ENCODE peak calls at places on chromosomes 13 and 19, in ten cellular contexts. One of them, this sample, is unnamed.

GRCh38 chr19:30841934-30842333 is 469.8 kb downstream of the ZNF536 start:
- DNase-seq in ascending aorta: no peak
- DNase-seq in heart right ventricle: no peak
- DNase-seq in lung: no peak
- DNase-seq in body of pancreas: no peak
- DNase-seq in ovary: no peak
- DNase-seq in A673: no peak
- DNase-seq in BE2C: no peak
- DNase-seq in fibroblast of lung: no peak
- DNase-seq in psoas muscle: no peak
- DNase-seq in this sample: no peak

GRCh38 chr19:39498262-39499081 is at the start of gene DLL3:
- DNase-seq in ascending aorta: no peak
- DNase-seq in heart right ventricle: no peak
- DNase-seq in lung: no peak
- DNase-seq in body of pancreas: no peak
- DNase-seq in ovary: no peak
- DNase-seq in A673: peak; percentile 62
- DNase-seq in BE2C: peak; percentile 89
- DNase-seq in fibroblast of lung: no peak
- DNase-seq in psoas muscle: no peak
- DNase-seq in this sample: peak; percentile 82

GRCh38 chr13:33174980-33175379 is 110.6 kb downstream of the STARD13 start:
- DNase-seq in ascending aorta: no peak
- DNase-seq in heart right ventricle: no peak
- DNase-seq in lung: no peak
- DNase-seq in body of pancreas: no peak
- DNase-seq in ovary: no peak
- DNase-seq in A673: no peak
- DNase-seq in BE2C: no peak
- DNase-seq in fibroblast of lung: no peak
- DNase-seq in psoas muscle: no peak
- DNase-seq in this sample: no peak

GRCh38 chr13:105519766-105520165 is 1015.7 kb downstream of the EFNB2 start:
- DNase-seq in ascending aorta: no peak
- DNase-seq in heart right ventricle: no peak
- DNase-seq in lung: no peak
- DNase-seq in body of pancreas: no peak
- DNase-seq in ovary: no peak
- DNase-seq in A673: no peak
- DNase-seq in BE2C: no peak
- DNase-seq in fibroblast of lung: no peak
- DNase-seq in psoas muscle: no peak
- DNase-seq in this sample: no peak

GRCh38 chr13:60583196-60583908 is 186.3 kb downstream of the TDRD3 start:
- DNase-seq in ascending aorta: no peak
- DNase-seq in heart right ventricle: no peak
- DNase-seq in lung: no peak
- DNase-seq in body of pancreas: no peak
- DNase-seq in ovary: no peak
- DNase-seq in A673: peak; percentile 86
- DNase-seq in BE2C: no peak
- DNase-seq in fibroblast of lung: peak; percentile 59
- DNase-seq in psoas muscle: no peak
- DNase-seq in this sample: peak; percentile 66

GRCh38 chr13:102141625-102142472 is 260.0 kb downstream of the FGF14 start:
- DNase-seq in ascending aorta: no peak
- DNase-seq in heart right ventricle: no peak
- DNase-seq in lung: no peak
- DNase-seq in body of pancreas: no peak
- DNase-seq in ovary: no peak
- DNase-seq in A673: peak; percentile 66
- DNase-seq in BE2C: no peak
- DNase-seq in fibroblast of lung: peak; percentile 69
- DNase-seq in psoas muscle: no peak
- DNase-seq in this sample: peak; percentile 1

GRCh38 chr19:9189538-9189937 is 10.8 kb downstream of the OR7D2 start:
- DNase-seq in ascending aorta: no peak
- DNase-seq in heart right ventricle: no peak
- DNase-seq in lung: no peak
- DNase-seq in body of pancreas: no peak
- DNase-seq in ovary: no peak
- DNase-seq in A673: no peak
- DNase-seq in BE2C: no peak
- DNase-seq in fibroblast of lung: no peak
- DNase-seq in psoas muscle: no peak
- DNase-seq in this sample: no peak

GRCh38 chr19:39375929-39376328 is 15.0 kb downstream of the PAF1 start:
- DNase-seq in ascending aorta: no peak
- DNase-seq in heart right ventricle: no peak
- DNase-seq in lung: no peak
- DNase-seq in body of pancreas: no peak
- DNase-seq in ovary: no peak
- DNase-seq in A673: no peak
- DNase-seq in BE2C: no peak
- DNase-seq in fibroblast of lung: no peak
- DNase-seq in psoas muscle: no peak
- DNase-seq in this sample: peak; percentile 34

GRCh38 chr19:42129399-42130253 is 2.6 kb downstream of the POU2F2 start:
- DNase-seq in ascending aorta: peak; percentile 17
- DNase-seq in heart right ventricle: peak; percentile 25
- DNase-seq in lung: peak; percentile 29
- DNase-seq in body of pancreas: no peak
- DNase-seq in ovary: no peak
- DNase-seq in A673: no peak
- DNase-seq in BE2C: peak; percentile 45
- DNase-seq in fibroblast of lung: no peak
- DNase-seq in psoas muscle: peak; percentile 61
- DNase-seq in this sample: peak; percentile 47

GRCh38 chr19:16880884-16881554 is 7.8 kb upstream of the F2RL3 start:
- DNase-seq in ascending aorta: no peak
- DNase-seq in heart right ventricle: no peak
- DNase-seq in lung: no peak
- DNase-seq in body of pancreas: no peak
- DNase-seq in ovary: no peak
- DNase-seq in A673: no peak
- DNase-seq in BE2C: no peak
- DNase-seq in fibroblast of lung: no peak
- DNase-seq in psoas muscle: no peak
- DNase-seq in this sample: no peak

GRCh38 chr13:51193387-51193786 is 28.8 kb upstream of the FAM124A start:
- DNase-seq in ascending aorta: no peak
- DNase-seq in heart right ventricle: no peak
- DNase-seq in lung: no peak
- DNase-seq in body of pancreas: no peak
- DNase-seq in ovary: no peak
- DNase-seq in A673: no peak
- DNase-seq in BE2C: no peak
- DNase-seq in fibroblast of lung: no peak
- DNase-seq in psoas muscle: no peak
- DNase-seq in this sample: no peak

GRCh38 chr13:83162493-83162892 is 719.8 kb downstream of the SLITRK1 start:
- DNase-seq in ascending aorta: no peak
- DNase-seq in heart right ventricle: no peak
- DNase-seq in lung: no peak
- DNase-seq in body of pancreas: no peak
- DNase-seq in ovary: no peak
- DNase-seq in A673: peak; percentile 3
- DNase-seq in BE2C: no peak
- DNase-seq in fibroblast of lung: peak; percentile 17
- DNase-seq in psoas muscle: no peak
- DNase-seq in this sample: no peak

GRCh38 chr13:113023694-113024430 is 54.8 kb downstream of the MCF2L start:
- DNase-seq in ascending aorta: no peak
- DNase-seq in heart right ventricle: peak; percentile 9
- DNase-seq in lung: no peak
- DNase-seq in body of pancreas: no peak
- DNase-seq in ovary: no peak
- DNase-seq in A673: no peak
- DNase-seq in BE2C: no peak
- DNase-seq in fibroblast of lung: no peak
- DNase-seq in psoas muscle: no peak
- DNase-seq in this sample: no peak

GRCh38 chr19:35119091-35119490 is 3.5 kb downstream of the FXYD3 start:
- DNase-seq in ascending aorta: no peak
- DNase-seq in heart right ventricle: no peak
- DNase-seq in lung: no peak
- DNase-seq in body of pancreas: no peak
- DNase-seq in ovary: no peak
- DNase-seq in A673: no peak
- DNase-seq in BE2C: no peak
- DNase-seq in fibroblast of lung: no peak
- DNase-seq in psoas muscle: no peak
- DNase-seq in this sample: peak; percentile 74

GRCh38 chr19:35119578-35119977 is 4.0 kb downstream of the FXYD3 start:
- DNase-seq in ascending aorta: no peak
- DNase-seq in heart right ventricle: no peak
- DNase-seq in lung: no peak
- DNase-seq in body of pancreas: no peak
- DNase-seq in ovary: no peak
- DNase-seq in A673: no peak
- DNase-seq in BE2C: no peak
- DNase-seq in fibroblast of lung: no peak
- DNase-seq in psoas muscle: no peak
- DNase-seq in this sample: no peak

GRCh38 chr19:35120492-35120891 is 4.9 kb downstream of the FXYD3 start:
- DNase-seq in ascending aorta: no peak
- DNase-seq in heart right ventricle: no peak
- DNase-seq in lung: no peak
- DNase-seq in body of pancreas: no peak
- DNase-seq in ovary: no peak
- DNase-seq in A673: no peak
- DNase-seq in BE2C: no peak
- DNase-seq in fibroblast of lung: peak; percentile 38
- DNase-seq in psoas muscle: no peak
- DNase-seq in this sample: no peak

GRCh38 chr19:35122687-35123551 is 7.3 kb downstream of the FXYD3 start:
- DNase-seq in ascending aorta: no peak
- DNase-seq in heart right ventricle: no peak
- DNase-seq in lung: no peak
- DNase-seq in body of pancreas: no peak
- DNase-seq in ovary: no peak
- DNase-seq in A673: no peak
- DNase-seq in BE2C: no peak
- DNase-seq in fibroblast of lung: no peak
- DNase-seq in psoas muscle: no peak
- DNase-seq in this sample: peak; percentile 75

GRCh38 chr19:35120898-35121297 is 5.3 kb downstream of the FXYD3 start:
- DNase-seq in ascending aorta: no peak
- DNase-seq in heart right ventricle: no peak
- DNase-seq in lung: no peak
- DNase-seq in body of pancreas: no peak
- DNase-seq in ovary: no peak
- DNase-seq in A673: no peak
- DNase-seq in BE2C: no peak
- DNase-seq in fibroblast of lung: no peak
- DNase-seq in psoas muscle: peak; percentile 56
- DNase-seq in this sample: no peak
- H3K4me3 ChIP-seq in ascending aorta: no peak overlapping the region
- H3K4me3 ChIP-seq in heart right ventricle: no peak overlapping the region
- H3K4me3 ChIP-seq in lung: no peak overlapping the region
- H3K4me3 ChIP-seq in body of pancreas: no peak overlapping the region
- H3K4me3 ChIP-seq in ovary: no peak overlapping the region
- H3K4me3 ChIP-seq in A673: no peak overlapping the region
- H3K4me3 ChIP-seq in BE2C: no peak overlapping the region
- H3K4me3 ChIP-seq in fibroblast of lung: no peak overlapping the region
- H3K4me3 ChIP-seq in psoas muscle: no peak overlapping the region
- H3K4me3 ChIP-seq in this sample: no peak overlapping the region

GRCh38 chr13:67725999-67726398 is 495.9 kb upstream of the PCDH9 start:
- DNase-seq in ascending aorta: no peak
- DNase-seq in heart right ventricle: no peak
- DNase-seq in lung: no peak
- DNase-seq in body of pancreas: no peak
- DNase-seq in ovary: no peak
- DNase-seq in A673: no peak
- DNase-seq in BE2C: no peak
- DNase-seq in fibroblast of lung: no peak
- DNase-seq in psoas muscle: no peak
- DNase-seq in this sample: no peak

DNA sequence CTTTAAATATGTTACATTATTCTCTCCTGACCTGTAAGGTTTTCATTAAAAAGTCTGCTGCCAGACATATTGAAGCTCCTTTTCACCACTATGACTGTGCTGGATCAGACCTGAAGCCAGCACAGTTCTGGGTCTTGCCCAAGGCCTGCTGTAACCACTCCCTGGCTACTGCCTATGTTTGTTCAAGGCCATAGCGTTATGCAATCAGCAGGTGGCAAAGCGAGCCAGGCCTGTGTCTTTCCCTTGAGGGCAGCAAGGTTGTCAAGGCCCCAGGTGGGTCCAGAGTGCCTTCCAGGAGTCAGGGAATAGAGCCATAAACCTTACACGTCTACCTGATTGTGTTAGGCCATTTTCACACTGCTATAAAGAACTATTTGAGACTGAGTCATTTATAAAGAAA is 496.8 kb upstream of the PCDH9 start:
- DNase-seq in ascending aorta: no peak
- DNase-seq in heart right ventricle: no peak
- DNase-seq in lung: no peak
- DNase-seq in body of pancreas: no peak
- DNase-seq in ovary: no peak
- DNase-seq in A673: no peak
- DNase-seq in BE2C: peak; percentile 6
- DNase-seq in fibroblast of lung: no peak
- DNase-seq in psoas muscle: no peak
- DNase-seq in this sample: no peak
- H3K27me3 ChIP-seq in ascending aorta: no peaks in the 10 kb centered on the region
- H3K27me3 ChIP-seq in heart right ventricle: no peaks in the 10 kb centered on the region
- H3K27me3 ChIP-seq in lung: no peaks in the 10 kb centered on the region
- H3K27me3 ChIP-seq in body of pancreas: no peaks in the 10 kb centered on the region
- H3K27me3 ChIP-seq in ovary: no peaks in the 10 kb centered on the region
- H3K27me3 ChIP-seq in A673: no peaks in the 10 kb centered on the region
- H3K27me3 ChIP-seq in BE2C: no peaks in the 10 kb centered on the region
- H3K27me3 ChIP-seq in fibroblast of lung: no peaks in the 10 kb centered on the region
- H3K27me3 ChIP-seq in psoas muscle: no peaks in the 10 kb centered on the region
- H3K27me3 ChIP-seq in this sample: no peaks in the 10 kb centered on the region

GRCh38 chr19:35764432-35765315 is 6.7 kb downstream of the PROSER3 start:
- DNase-seq in ascending aorta: no peak
- DNase-seq in heart right ventricle: no peak
- DNase-seq in lung: no peak
- DNase-seq in body of pancreas: no peak
- DNase-seq in ovary: no peak
- DNase-seq in A673: no peak
- DNase-seq in BE2C: no peak
- DNase-seq in fibroblast of lung: no peak
- DNase-seq in psoas muscle: no peak
- DNase-seq in this sample: no peak
- H3K36me3 ChIP-seq in ascending aorta: peaks cover 32% of the 10 kb centered on the region
- H3K36me3 ChIP-seq in heart right ventricle: no peaks in the 10 kb centered on the region
- H3K36me3 ChIP-seq in lung: peaks cover 28% of the 10 kb centered on the region
- H3K36me3 ChIP-seq in body of pancreas: no peaks in the 10 kb centered on the region
- H3K36me3 ChIP-seq in ovary: no peaks in the 10 kb centered on the region
- H3K36me3 ChIP-seq in A673: peaks cover 37% of the 10 kb centered on the region
- H3K36me3 ChIP-seq in BE2C: peaks cover 17% of the 10 kb centered on the region
- H3K36me3 ChIP-seq in fibroblast of lung: peaks cover 20% of the 10 kb centered on the region
- H3K36me3 ChIP-seq in psoas muscle: peaks cover 39% of the 10 kb centered on the region
- H3K36me3 ChIP-seq in this sample: peaks cover 12% of the 10 kb centered on the region

DNA sequence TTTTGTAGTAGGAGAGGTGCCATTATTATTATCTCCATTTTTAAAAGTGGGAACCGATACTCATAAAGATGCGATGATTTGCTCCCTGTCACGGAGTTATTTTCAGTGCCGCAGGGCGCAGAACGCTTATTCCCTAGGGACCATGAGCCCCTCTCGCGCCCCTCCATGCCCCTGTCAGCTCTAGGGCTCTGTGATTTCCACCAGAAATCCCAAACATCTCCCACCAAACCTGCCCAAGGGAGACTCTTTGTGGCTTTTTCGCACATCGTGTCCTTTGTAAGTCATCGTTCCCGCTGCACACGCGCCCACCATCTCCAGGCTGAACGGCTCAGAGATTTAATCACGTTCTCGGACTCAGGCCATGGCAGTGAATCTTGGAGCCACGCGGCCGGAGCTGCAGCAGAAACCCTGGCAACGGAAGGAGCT is 105.1 kb downstream of the DNAJC15 start:
- DNase-seq in ascending aorta: no peak
- DNase-seq in heart right ventricle: peak; percentile 24
- DNase-seq in lung: no peak
- DNase-seq in body of pancreas: no peak
- DNase-seq in ovary: no peak
- DNase-seq in A673: no peak
- DNase-seq in BE2C: peak; percentile 67
- DNase-seq in fibroblast of lung: peak; percentile 21
- DNase-seq in psoas muscle: peak; percentile 53
- DNase-seq in this sample: no peak
- H3K4me3 ChIP-seq in ascending aorta: no peak overlapping the region
- H3K4me3 ChIP-seq in heart right ventricle: no peak overlapping the region
- H3K4me3 ChIP-seq in lung: no peak overlapping the region
- H3K4me3 ChIP-seq in body of pancreas: no peak overlapping the region
- H3K4me3 ChIP-seq in ovary: peak overlapping the region; percentile 5
- H3K4me3 ChIP-seq in A673: no peak overlapping the region
- H3K4me3 ChIP-seq in BE2C: peak overlapping the region; percentile 71
- H3K4me3 ChIP-seq in fibroblast of lung: no peak overlapping the region
- H3K4me3 ChIP-seq in psoas muscle: peak overlapping the region; percentile 18
- H3K4me3 ChIP-seq in this sample: no peak overlapping the region

This sample was measured in H7.